ENCODE peak calls at places on chromosome 2, in four cellular contexts. Y is CD4-positive, alpha-beta memory T cell; E is NCI-H510A; L is central memory CD4-positive, alpha-beta T cell. S is an unnamed sample.

GRCh38 chr2:134021830-134022524 is 231.9 kb upstream of the MGAT5 start:
- DNase-seq in Y (no peak), E (no peak), L (no peak), S (peak)

GRCh38 chr2:233223059-233223894 is 28.2 kb upstream of the ATG16L1 start:
- DNase-seq in Y (no peak), E (no peak), L (no peak), S (no peak)

GRCh38 chr2:231463698-231464575 is at the start of gene NCL:
- DNase-seq in Y (peak), E (peak), L (peak), S (peak)

GRCh38 chr2:60380411-60380810 is 173.0 kb downstream of the BCL11A start:
- DNase-seq in Y (no peak), E (no peak), L (no peak), S (no peak)

GRCh38 chr2:146853741-146854444 is 990.9 kb upstream of the ACVR2A start:
- DNase-seq in Y (no peak), E (no peak), L (no peak), S (no peak)

GRCh38 chr2:11235583-11235982 is 80.3 kb downstream of the SLC66A3 start:
- DNase-seq in Y (no peak), E (no peak), L (no peak), S (no peak)

GRCh38 chr2:99066602-99067001 is 74.9 kb upstream of the C2orf15 start:
- DNase-seq in Y (peak), E (peak), L (peak), S (peak)

GRCh38 chr2:20514596-20515269 is 67.9 kb downstream of the RHOB start:
- DNase-seq in Y (no peak), E (no peak), L (no peak), S (no peak)

GRCh38 chr2:233836359-233836758 is 18.0 kb downstream of the HJURP start:
- DNase-seq in Y (no peak), E (no peak), L (no peak), S (no peak)

GRCh38 chr2:85174943-85175342 is 41.8 kb downstream of the TCF7L1 start:
- DNase-seq in Y (no peak), E (no peak), L (no peak), S (no peak)

S was measured in naive B cell.